ENCODE peak calls at places on chromosomes 5 and 9, in six cellular contexts. Y, R, D, P, N and I are unnamed samples. For H3K27me3 and H3K4me1, the result is how much of the 10 kb centered on the place peaks cover.

GRCh38 chr9:14421291-14421690 is 107.3 kb upstream of the NFIB start:
- DNase-seq in D (no peak), P (no peak), Y (no peak), R (no peak), N (no peak), I (no peak)

GRCh38 chr5:23655674-23656073 is 148.3 kb downstream of the PRDM9 start:
- DNase-seq in R (no peak), N (no peak), P (no peak), D (peak), Y (no peak), I (no peak)

GRCh38 chr5:134406390-134406789 is 5.3 kb downstream of the CDKN2AIPNL start:
- DNase-seq in N (peak), P (no peak), D (no peak), R (no peak), Y (no peak), I (no peak)

GRCh38 chr9:86891091-86891490 is 56.2 kb downstream of the GAS1 start:
- DNase-seq in N (no peak), P (no peak), R (no peak), D (no peak), Y (no peak), I (no peak)

GRCh38 chr5:9782806-9783560 is 152.8 kb upstream of the TAS2R1 start:
- DNase-seq in R (no peak), Y (no peak), D (no peak), N (peak), P (no peak), I (no peak)

GRCh38 chr9:73009649-73010288 is 56.9 kb upstream of the ALDH1A1 start:
- DNase-seq in D (no peak), R (no peak), Y (peak), N (no peak), P (no peak), I (no peak)

GRCh38 chr5:87127956-87128687 is 139.6 kb upstream of the RASA1 start:
- DNase-seq in R (no peak), Y (no peak), P (no peak), D (peak), N (peak), I (no peak)

GRCh38 chr9:35845824-35846771 is 17.1 kb downstream of the TMEM8B start:
- DNase-seq in D (no peak), P (no peak), Y (peak), R (no peak), N (no peak), I (no peak)

GRCh38 chr9:36470891-36471290 is 70.8 kb upstream of the RNF38 start:
- DNase-seq in R (no peak), P (peak), Y (no peak), D (peak), N (peak), I (no peak)

GRCh38 chr5:176624142-176624541 is 6.2 kb downstream of the SNCB start:
- DNase-seq in P (no peak), Y (no peak), N (no peak), R (no peak), D (no peak), I (no peak)
- H3K27me3 ChIP-seq in P (under half), Y (half or more), N (half or more), R (half or more), D (under half), I (under half)

DNA sequence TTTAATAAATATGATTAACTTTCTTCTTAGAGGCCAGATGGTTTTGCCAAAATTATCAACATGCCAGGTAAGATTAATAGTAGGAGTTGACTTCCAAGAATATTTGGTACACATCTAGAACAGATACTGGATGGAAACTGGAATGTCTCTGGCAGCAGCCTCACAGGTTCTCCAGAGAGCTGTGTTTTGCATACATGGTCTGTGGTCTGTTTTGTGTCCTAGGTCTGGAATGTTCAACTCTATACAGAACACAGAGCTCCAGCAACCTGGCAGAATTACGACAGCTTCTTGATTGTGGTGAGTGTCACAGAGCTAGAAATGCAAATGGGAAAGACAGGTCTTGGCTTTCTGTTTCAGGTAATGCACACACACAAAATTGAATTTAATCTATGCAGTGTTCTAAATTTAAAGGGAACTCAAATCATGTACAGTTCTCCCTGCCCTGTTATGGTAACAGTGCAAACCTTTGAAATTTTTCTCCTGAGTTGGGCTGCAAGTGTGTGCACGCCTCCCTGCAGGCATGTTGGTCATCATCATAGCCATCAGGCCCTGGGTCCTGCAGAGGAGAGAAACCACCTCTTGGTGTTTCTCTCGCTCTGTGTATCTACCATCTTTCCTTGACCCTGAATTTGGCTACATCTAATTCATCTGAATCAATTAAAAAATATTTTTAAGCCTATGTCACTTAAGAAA is 58.3 kb downstream of the PIK3R1 start:
- DNase-seq in D (peak), P (no peak), R (no peak), N (no peak), Y (no peak), I (peak)
- H3K4me1 ChIP-seq in D (half or more), P (under half), R (half or more), N (under half), Y (under half), I (under half)

GRCh38 chr5:123085638-123086286 is 3.3 kb upstream of the PRDM6 start:
- DNase-seq in N (no peak), D (no peak), Y (peak), P (no peak), R (no peak), I (no peak)

GRCh38 chr5:123086376-123087055 is 2.5 kb upstream of the PRDM6 start:
- DNase-seq in Y (peak), D (no peak), N (no peak), R (no peak), P (no peak), I (no peak)

GRCh38 chr5:123080215-123080614 is 8.8 kb upstream of the PRDM6 start:
- DNase-seq in R (no peak), N (no peak), D (no peak), Y (no peak), P (no peak), I (no peak)

GRCh38 chr5:123084730-123085605 is 4.1 kb upstream of the PRDM6 start:
- DNase-seq in D (no peak), Y (peak), P (no peak), R (no peak), N (no peak), I (no peak)

DNA sequence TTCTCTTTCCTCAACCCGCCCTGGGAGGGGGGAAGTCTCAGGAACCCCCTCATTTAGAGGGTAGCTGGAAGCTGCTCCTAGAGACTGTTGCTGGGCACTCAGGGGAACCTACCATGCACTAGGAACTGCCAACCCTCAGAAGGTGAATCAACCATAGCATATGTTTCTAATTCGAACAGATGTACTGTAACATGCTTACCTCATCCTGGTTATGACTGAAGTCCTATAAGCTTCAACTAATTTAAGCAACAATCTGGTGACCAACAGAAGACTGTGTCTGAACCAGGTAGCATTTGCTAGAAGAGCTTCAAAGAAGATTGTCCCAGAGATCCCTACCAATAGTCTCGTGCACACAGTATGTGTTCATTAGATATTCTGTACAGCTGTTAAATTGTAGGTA is 5.7 kb upstream of the PRDM6 start:
- DNase-seq in Y (no peak), R (no peak), N (peak), D (no peak), P (no peak), I (no peak)
- H3K27me3 ChIP-seq in Y (half or more), R (half or more), N (under half), D (under half), P (under half), I (half or more)

GRCh38 chr5:74952406-74952805 is 86.2 kb upstream of the FAM169A start:
- DNase-seq in D (no peak), N (no peak), P (no peak), R (no peak), Y (no peak), I (no peak)

GRCh38 chr5:74950836-74951515 is 84.8 kb upstream of the FAM169A start:
- DNase-seq in Y (no peak), D (no peak), N (peak), R (no peak), P (no peak), I (no peak)

GRCh38 chr5:74953601-74953960 is 87.4 kb upstream of the FAM169A start:
- DNase-seq in Y (no peak), N (no peak), D (no peak), R (no peak), P (no peak), I (no peak)

GRCh38 chr5:74949976-74950375 is 83.8 kb upstream of the FAM169A start:
- DNase-seq in Y (no peak), D (no peak), P (no peak), N (no peak), R (no peak), I (no peak)

GRCh38 chr5:74951855-74952254 is 85.7 kb upstream of the FAM169A start:
- DNase-seq in Y (no peak), D (no peak), N (no peak), R (no peak), P (no peak), I (no peak)
- H3K4me1 ChIP-seq in Y (under half), D (under half), N (under half), R (under half), P (under half), I (under half)

DNA sequence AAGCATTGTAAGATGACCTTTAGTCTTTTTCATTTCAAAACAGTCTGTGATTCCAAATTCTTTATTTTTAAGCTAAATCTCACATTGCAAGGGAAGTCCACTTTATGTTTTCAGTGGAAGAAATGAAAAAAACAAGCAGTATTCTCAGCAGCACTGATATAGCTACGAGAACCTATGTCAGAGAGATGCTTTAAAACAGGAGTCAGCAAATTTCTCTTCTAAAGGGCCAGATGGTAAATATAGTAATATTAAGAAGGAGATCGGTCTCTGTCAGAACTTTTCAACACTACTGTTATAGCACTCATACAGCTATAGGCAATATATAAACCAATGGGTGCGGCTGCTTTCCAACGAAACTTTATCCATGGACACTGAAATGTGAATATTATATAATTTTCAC is 18.7 kb downstream of the IL31RA start:
- DNase-seq in P (no peak), Y (no peak), N (no peak), D (no peak), R (no peak), I (no peak)
- H3K27me3 ChIP-seq in P (under half), Y (under half), N (under half), D (under half), R (under half), I (under half)

GRCh38 chr9:129221233-129221632 is 43.2 kb upstream of the IER5L start:
- DNase-seq in P (no peak), N (no peak), Y (no peak), R (no peak), D (no peak), I (no peak)
- H3K4me1 ChIP-seq in P (under half), N (under half), Y (under half), R (under half), D (under half), I (under half)

DNA sequence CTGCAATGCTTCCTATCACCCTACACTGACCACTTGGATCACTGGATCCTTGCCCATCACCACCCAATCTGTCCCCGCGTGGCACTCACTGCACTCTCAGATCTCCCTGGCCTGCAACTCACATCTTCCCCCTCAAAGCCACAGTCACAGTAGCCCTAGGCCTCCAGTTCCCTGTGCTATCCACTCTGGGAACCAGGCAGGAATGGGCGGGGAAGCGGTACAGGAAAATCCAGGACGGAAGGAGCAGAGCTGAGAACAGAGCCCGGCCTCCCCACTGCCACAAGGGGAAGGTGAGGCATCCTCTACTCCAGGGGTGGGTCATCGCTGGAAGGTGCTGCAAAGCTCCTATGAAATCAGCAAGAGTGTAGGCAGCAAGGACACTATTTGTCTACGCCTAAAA is 102.6 kb downstream of the ESM1 start:
- DNase-seq in Y (no peak), D (no peak), N (no peak), R (no peak), P (no peak), I (no peak)
- H3K27me3 ChIP-seq in Y (half or more), D (under half), N (under half), R (under half), P (under half), I (under half)

DNA sequence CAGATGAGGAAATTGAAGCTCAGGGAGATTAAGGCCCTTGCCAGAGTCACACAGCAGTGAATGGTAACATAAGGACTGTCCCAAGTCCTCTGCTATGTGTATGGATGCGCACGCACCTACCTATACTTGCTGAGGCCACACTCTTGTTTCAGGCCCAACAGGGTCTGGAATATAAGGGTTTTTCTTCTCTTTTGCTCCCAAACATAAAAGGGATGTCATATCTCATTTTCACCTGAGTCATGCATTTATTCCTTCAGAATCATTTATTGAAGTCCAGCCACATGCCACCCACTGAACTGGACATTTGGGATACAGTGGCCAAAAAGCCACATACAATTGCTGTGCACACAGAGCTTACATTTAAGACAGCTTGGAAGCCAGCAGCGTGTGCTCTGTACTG is 92.0 kb downstream of the SH3TC2 start:
- DNase-seq in D (no peak), N (no peak), Y (peak), R (no peak), P (no peak), I (no peak)
- H3K4me1 ChIP-seq in D (under half), N (under half), Y (under half), R (half or more), P (half or more), I (under half)

DNA sequence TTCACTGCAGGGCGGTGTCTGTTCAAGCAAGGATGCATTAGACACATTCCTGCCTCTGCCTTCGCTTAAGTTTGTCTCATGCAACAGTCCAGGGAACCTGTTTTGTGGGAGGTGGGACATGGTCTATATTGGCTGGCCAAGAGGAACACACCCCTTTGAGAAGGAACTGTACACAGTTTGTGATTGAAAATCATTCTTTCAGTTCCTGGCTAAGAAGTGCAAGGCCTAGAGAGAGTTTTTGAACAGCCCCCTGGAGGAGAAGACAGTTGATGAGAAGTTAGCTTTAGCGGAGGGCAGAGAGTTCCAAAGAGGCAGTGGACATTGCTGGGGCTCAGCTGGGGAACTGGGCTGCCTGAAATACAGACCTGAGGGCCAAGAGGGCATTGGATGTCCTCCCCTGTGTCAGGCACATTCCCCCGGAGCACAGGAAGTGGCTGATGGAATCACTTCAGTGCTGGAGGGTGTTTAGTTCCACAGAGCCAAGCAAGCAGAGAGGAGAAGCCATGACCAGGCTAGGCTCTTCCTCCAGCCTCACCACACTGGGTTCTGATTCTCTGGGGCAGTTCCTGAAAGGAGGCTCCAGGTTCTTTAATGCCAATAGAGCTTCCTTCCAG is 66.6 kb downstream of the RGS3 start:
- DNase-seq in P (no peak), N (no peak), Y (peak), R (peak), D (no peak), I (no peak)
- H3K27me3 ChIP-seq in P (under half), N (under half), Y (under half), R (under half), D (under half), I (under half)